ENCODE peak calls at places on chromosome 9, in six cellular contexts. C, K, L, O, Q and V are unnamed samples.

GRCh38 chr9:98709968-98710965 is 1.5 kb upstream of the GABBR2 start:
- DNase-seq in C (peak), K (peak), L (no peak), O (no peak), Q (peak), V (no peak)

GRCh38 chr9:129284607-129285291 is 106.7 kb upstream of the IER5L start:
- DNase-seq in C (no peak), K (no peak), L (no peak), O (no peak), Q (peak), V (no peak)

GRCh38 chr9:129597355-129598088 is 23.4 kb downstream of the C9orf50 start:
- DNase-seq in C (peak), K (no peak), L (peak), O (no peak), Q (peak), V (no peak)

GRCh38 chr9:112002847-112003457 is 106.3 kb downstream of the UGCG start:
- DNase-seq in C (no peak), K (peak), L (no peak), O (no peak), Q (no peak), V (no peak)

GRCh38 chr9:137435980-137436760 is 5.0 kb downstream of the ENTPD8 start:
- DNase-seq in C (no peak), K (peak), L (no peak), O (no peak), Q (no peak), V (no peak)

GRCh38 chr9:107348836-107349235 is 65.8 kb downstream of the RAD23B start:
- DNase-seq in C (no peak), K (no peak), L (no peak), O (no peak), Q (peak), V (no peak)

GRCh38 chr9:91784673-91785402 is 165.2 kb downstream of the ROR2 start:
- DNase-seq in C (no peak), K (no peak), L (no peak), O (no peak), Q (peak), V (no peak)

GRCh38 chr9:131598121-131598520 is 52.8 kb downstream of the PRRT1B start:
- DNase-seq in C (no peak), K (no peak), L (no peak), O (no peak), Q (no peak), V (no peak)

GRCh38 chr9:98603821-98604383 is 104.8 kb downstream of the GABBR2 start:
- DNase-seq in C (no peak), K (no peak), L (no peak), O (no peak), Q (peak), V (no peak)

GRCh38 chr9:70113403-70114022 is 69.9 kb downstream of the MAMDC2 start:
- DNase-seq in C (peak), K (peak), L (peak), O (no peak), Q (no peak), V (no peak)

GRCh38 chr9:129225815-129226214 is 47.8 kb upstream of the IER5L start:
- DNase-seq in C (peak), K (peak), L (peak), O (peak), Q (no peak), V (no peak)

GRCh38 chr9:111050819-111051218 is 12.5 kb upstream of the LPAR1 start:
- DNase-seq in C (peak), K (no peak), L (no peak), O (no peak), Q (no peak), V (no peak)

GRCh38 chr9:123507992-123508391 is 152.0 kb downstream of the CRB2 start:
- DNase-seq in C (no peak), K (no peak), L (no peak), O (no peak), Q (no peak), V (no peak)

GRCh38 chr9:117828466-117828865 is 124.3 kb downstream of the TLR4 start:
- DNase-seq in C (no peak), K (no peak), L (no peak), O (no peak), Q (no peak), V (no peak)

GRCh38 chr9:88476491-88477271 is 58.3 kb upstream of the NXNL2 start:
- DNase-seq in C (peak), K (peak), L (no peak), O (no peak), Q (no peak), V (no peak)

GRCh38 chr9:122807271-122807900 is 7.5 kb downstream of the OR1K1 start:
- DNase-seq in C (no peak), K (no peak), L (peak), O (no peak), Q (no peak), V (no peak)

GRCh38 chr9:137308102-137308619 is 6.1 kb upstream of the NRARP start:
- DNase-seq in C (no peak), K (no peak), L (peak), O (no peak), Q (no peak), V (no peak)

GRCh38 chr9:135705376-135705775 is 3.4 kb downstream of the KCNT1 start:
- DNase-seq in C (no peak), K (no peak), L (no peak), O (no peak), Q (no peak), V (no peak)

GRCh38 chr9:78566948-78567675 is 270.2 kb downstream of the PSAT1 start:
- DNase-seq in C (peak), K (peak), L (no peak), O (no peak), Q (no peak), V (no peak)

GRCh38 chr9:133131506-133131905 is 10.5 kb upstream of the RALGDS start:
- DNase-seq in C (no peak), K (no peak), L (no peak), O (no peak), Q (no peak), V (no peak)

GRCh38 chr9:91443321-91443993 is 19.8 kb upstream of the NFIL3 start:
- DNase-seq in C (no peak), K (no peak), L (no peak), O (no peak), Q (no peak), V (no peak)

GRCh38 chr9:121225240-121225639 is 23.6 kb upstream of the RAB14 start:
- DNase-seq in C (no peak), K (no peak), L (no peak), O (no peak), Q (no peak), V (no peak)

GRCh38 chr9:109206670-109207069 is 39.6 kb upstream of the FRRS1L start:
- DNase-seq in C (no peak), K (no peak), L (peak), O (no peak), Q (no peak), V (no peak)

GRCh38 chr9:2559212-2560152 is 62.1 kb upstream of the VLDLR start:
- DNase-seq in C (peak), K (peak), L (no peak), O (no peak), Q (no peak), V (no peak)

GRCh38 chr9:19161257-19162025 is 34.1 kb upstream of the PLIN2 start:
- DNase-seq in C (peak), K (peak), L (peak), O (peak), Q (no peak), V (peak)